ENCODE peak calls at places on chromosomes 2 and 18, in six cellular contexts. J is astrocyte of the cerebellum, Z is cardiac fibroblast, F is fibroblast of pulmonary artery, M is epithelial cell of esophagus, B is fibroblast of lung. G is an unnamed sample.

GRCh38 chr2:165636959-165637358 is 157.1 kb downstream of the GALNT3 start:
- DNase-seq in Z (no peak), J (no peak), B (no peak), F (no peak), M (peak), G (no peak)

GRCh38 chr2:107303964-107304363 is 418.0 kb upstream of the ST6GAL2 start:
- DNase-seq in B (peak), F (peak), M (no peak), J (no peak), Z (peak), G (no peak)

GRCh38 chr2:241091201-241091600 is 10.9 kb downstream of the MTERF4 start:
- DNase-seq in M (no peak), B (no peak), J (no peak), Z (no peak), F (no peak), G (no peak)

GRCh38 chr2:137525644-137526190 is 438.6 kb upstream of the HNMT start:
- DNase-seq in J (no peak), M (peak), Z (no peak), F (no peak), B (no peak), G (no peak)

GRCh38 chr2:133780099-133780996 is 212.1 kb upstream of the NCKAP5 start:
- DNase-seq in M (peak), J (peak), F (peak), Z (peak), B (peak), G (peak)

GRCh38 chr2:66575625-66576371 is 140.9 kb downstream of the MEIS1 start:
- DNase-seq in M (peak), Z (peak), B (peak), J (no peak), F (peak), G (peak)

GRCh38 chr2:235774153-235774552 is 280.3 kb downstream of the AGAP1 start:
- DNase-seq in F (no peak), Z (no peak), J (no peak), M (peak), B (no peak), G (no peak)

GRCh38 chr2:109702250-109702985 is 88.3 kb downstream of the SOWAHC start:
- DNase-seq in Z (peak), F (peak), M (peak), B (peak), J (peak), G (peak)

GRCh38 chr2:71948781-71949536 is 198.7 kb downstream of the CYP26B1 start:
- DNase-seq in F (no peak), J (no peak), B (peak), Z (peak), M (no peak), G (no peak)

GRCh38 chr2:16475581-16475980 is 190.1 kb downstream of the CYRIA start:
- DNase-seq in B (no peak), F (no peak), Z (no peak), M (peak), J (no peak), G (no peak)

GRCh38 chr2:234304945-234305344 is 191.9 kb downstream of the ARL4C start:
- DNase-seq in Z (peak), J (no peak), M (peak), B (peak), F (peak), G (no peak)

GRCh38 chr2:100422320-100422719 is 4.9 kb upstream of the CHST10 start:
- DNase-seq in M (peak), B (peak), F (peak), J (no peak), Z (peak), G (peak)

GRCh38 chr2:234747032-234747431 is 204.8 kb upstream of the SH3BP4 start:
- DNase-seq in F (peak), M (no peak), B (no peak), Z (no peak), J (no peak), G (no peak)

GRCh38 chr2:233381013-233381995 is 27.0 kb downstream of the DGKD start:
- DNase-seq in J (no peak), Z (no peak), B (no peak), M (peak), F (no peak), G (no peak)

GRCh38 chr2:119425620-119426395 is 5.8 kb upstream of the TMEM37 start:
- DNase-seq in Z (peak), F (no peak), B (no peak), M (no peak), J (no peak), G (no peak)

GRCh38 chr2:42937171-42937875 is 144.9 kb upstream of the HAAO start:
- DNase-seq in J (no peak), B (no peak), M (peak), F (no peak), Z (no peak), G (no peak)

GRCh38 chr2:32192418-32192817 is 26.8 kb downstream of the SLC30A6 start:
- DNase-seq in Z (no peak), B (no peak), M (no peak), F (no peak), J (no peak), G (no peak)

GRCh38 chr18:24414349-24415003 is 12.0 kb upstream of the IMPACT start:
- DNase-seq in J (no peak), B (no peak), Z (no peak), F (no peak), M (no peak), G (no peak)

GRCh38 chr2:188610827-188611226 is 319.2 kb downstream of the GULP1 start:
- DNase-seq in Z (peak), F (no peak), B (peak), M (peak), J (no peak), G (peak)
- H3K4me3 ChIP-seq in Z (no peak), F (no peak), B (no peak), M (no peak), J (no peak), G (no peak)

DNA sequence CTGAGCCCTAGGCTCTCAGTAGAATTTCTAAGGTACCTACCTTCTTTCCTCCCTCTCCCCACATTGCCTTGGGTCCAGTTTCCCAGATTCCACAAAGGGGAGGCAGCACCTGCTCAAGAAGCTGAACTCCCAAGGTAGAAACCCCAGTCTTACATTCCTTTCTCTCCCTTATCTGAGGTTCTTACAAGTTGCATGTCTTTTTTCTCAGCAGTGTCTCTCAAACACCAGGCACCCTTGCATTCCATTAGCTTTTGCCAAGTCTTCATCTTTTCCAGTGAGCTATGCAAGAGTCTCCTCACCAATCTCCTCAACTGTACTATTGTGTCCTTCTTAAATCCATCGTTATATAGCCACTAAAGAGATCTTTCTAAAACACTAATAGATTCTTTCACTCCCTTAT is 4.1 kb upstream of the NT5C1B start:
- DNase-seq in F (no peak), J (no peak), B (no peak), M (no peak), Z (no peak), G (no peak)
- TF ChIP-seq CTCF in F (no peak), J (no peak), B (no peak), M (no peak), Z (no peak), G (no peak)

DNA sequence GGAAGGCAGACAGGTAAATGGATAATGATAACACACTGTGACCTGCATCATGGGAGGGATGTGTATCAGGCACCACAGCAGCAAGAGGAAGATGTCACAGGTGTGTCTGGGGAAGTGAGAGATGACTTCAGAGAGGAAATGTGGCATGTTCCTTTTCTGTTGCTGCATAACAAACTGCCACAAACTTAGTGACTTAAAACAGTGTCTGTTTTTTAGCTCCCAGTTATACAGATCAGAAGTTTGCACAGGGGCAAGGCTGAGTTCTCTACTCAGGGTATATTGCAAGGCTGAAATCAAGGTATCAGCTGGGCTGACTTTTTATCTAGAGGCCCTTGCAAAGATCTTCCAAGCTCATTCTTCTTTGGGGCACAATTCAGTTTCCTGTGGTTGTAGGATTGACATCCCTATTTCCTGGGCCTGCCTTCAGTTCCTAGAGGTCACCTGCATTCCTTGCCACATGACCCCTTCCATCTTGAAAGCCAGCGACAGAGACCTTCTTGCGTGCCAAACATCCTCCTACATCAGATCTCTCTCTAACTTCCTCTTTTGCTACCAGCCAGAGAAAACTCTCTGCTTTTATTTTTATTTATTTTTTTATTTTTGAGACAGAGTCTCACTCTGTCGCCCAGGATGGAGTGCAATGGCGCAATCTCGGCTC is 2.1 kb upstream of the MAP3K2 start:
- DNase-seq in B (no peak), F (no peak), Z (no peak), M (no peak), J (no peak), G (no peak)
- H3K4me3 ChIP-seq in B (no peak), F (no peak), Z (no peak), M (no peak), J (no peak), G (no peak)

GRCh38 chr2:60565472-60565871 is 12.0 kb upstream of the BCL11A start:
- DNase-seq in J (no peak), M (peak), Z (peak), B (peak), F (peak), G (peak)
- TF ChIP-seq CTCF in J (peak), M (peak), Z (no peak), B (no peak), F (peak), G (peak)

GRCh38 chr2:60840880-60841279 is 40.5 kb upstream of the REL start:
- DNase-seq in M (no peak), F (no peak), J (no peak), B (no peak), Z (no peak), G (no peak)
- H3K4me3 ChIP-seq in M (no peak), F (no peak), J (no peak), B (no peak), Z (no peak), G (no peak)

DNA sequence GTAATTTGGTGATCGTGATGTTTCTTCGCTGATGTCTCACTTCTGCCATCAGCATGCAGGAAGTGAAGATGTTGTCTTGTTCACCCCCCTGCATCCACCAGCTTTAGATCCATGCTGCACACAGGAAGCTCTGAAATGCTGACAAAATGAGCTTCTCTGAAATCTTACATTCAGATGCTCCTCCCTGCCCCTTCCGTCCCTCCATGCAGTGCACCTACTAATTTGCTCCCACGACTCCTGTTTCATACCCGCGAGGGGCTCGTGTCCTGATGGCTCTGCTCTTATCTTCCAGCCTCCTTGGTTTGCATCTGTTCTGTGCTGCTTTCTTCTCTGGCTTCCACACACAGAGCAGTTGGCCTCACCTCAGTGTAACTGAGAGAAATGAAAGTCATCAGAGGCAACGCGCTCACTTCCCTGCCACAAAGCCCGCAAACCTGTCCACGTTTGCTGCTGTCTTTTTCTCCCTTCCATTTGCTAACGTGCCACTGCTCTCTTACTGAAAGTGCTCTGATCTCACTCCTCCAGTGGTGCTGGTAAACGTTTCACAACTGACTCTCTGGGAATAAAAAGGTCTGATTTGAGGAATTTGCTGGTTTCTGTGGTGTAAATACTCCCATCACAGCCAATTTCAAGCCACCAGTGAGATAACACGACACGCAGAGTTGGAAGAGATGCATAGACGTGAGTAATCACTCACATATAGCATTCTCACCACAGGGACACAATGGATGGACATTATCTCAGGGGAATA is 41.0 kb upstream of the MGAT4A start:
- DNase-seq in J (peak), M (no peak), B (peak), F (peak), Z (peak), G (peak)
- TF ChIP-seq CTCF in J (no peak), M (no peak), B (no peak), F (no peak), Z (no peak), G (no peak)

GRCh38 chr2:86336350-86337234 is 834 bp downstream of the REEP1 start:
- DNase-seq in J (no peak), Z (no peak), F (no peak), M (no peak), B (no peak), G (no peak)
- H3K4me3 ChIP-seq in J (peak), Z (peak), F (no peak), M (peak), B (no peak), G (no peak)

DNA sequence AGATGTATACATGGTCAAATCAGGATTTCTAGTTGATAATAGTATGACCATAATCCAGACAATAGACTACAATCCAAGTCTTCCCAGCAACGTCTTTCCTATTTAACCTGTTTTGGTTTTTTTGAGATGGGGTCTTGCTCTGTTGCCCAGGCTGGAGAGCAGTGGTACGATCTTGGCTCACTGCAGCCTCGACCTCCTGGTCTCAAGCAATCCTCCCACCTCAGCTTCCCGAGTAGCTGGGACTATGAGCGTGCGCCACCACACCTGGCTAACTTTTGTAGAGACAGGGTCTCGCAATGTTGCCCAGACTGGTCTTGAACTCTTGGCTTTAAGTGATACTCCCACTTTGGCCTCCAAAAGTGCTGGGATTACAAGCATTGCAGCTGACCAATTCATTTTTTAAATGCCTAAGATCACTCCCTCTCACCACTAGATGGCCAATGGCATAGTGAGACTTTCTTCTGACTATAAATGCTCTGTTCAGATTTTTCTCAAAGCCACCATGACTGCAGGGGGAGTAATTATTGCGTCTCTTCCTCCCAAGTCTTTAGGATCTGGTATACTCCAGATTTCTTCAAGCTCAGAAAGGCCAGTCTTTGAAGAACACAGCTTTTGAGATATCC is 47.6 kb downstream of the HNRNPLL start:
- DNase-seq in Z (peak), J (no peak), M (peak), B (no peak), F (peak), G (peak)
- TF ChIP-seq CTCF in Z (peak), J (peak), M (peak), B (peak), F (peak), G (peak)